ENCODE peak calls at places on chromosomes 2 and 18, in ten cellular contexts. J is NCI-H2171 treated with DMSO at 0.1 percent for 48 hours; K is fibroblast of gingiva; Z is astrocyte of the cerebellum; Y is uterus; E is GM12865; P is astrocyte; U is NB4; M is stimulated activated CD4-positive, alpha-beta T cell treated with anti-CD3 and anti-CD28 coated beads, Interleukin-1b, Interleukin-23, amount 100 ng/mL, for 24 hours; S is hypothalamus. G is an unnamed sample.

GRCh38 chr2:120771556-120772208 is 36.0 kb downstream of the GLI2 start:
- DNase-seq in J (no peak), K (peak; percentile 64), Z (peak; percentile 81), Y (peak; percentile 78), E (no peak), P (peak; percentile 94), U (peak; percentile 10), M (no peak), S (no peak), G (peak; percentile 67)

GRCh38 chr2:235506291-235506996 is 12.6 kb downstream of the AGAP1 start:
- DNase-seq in J (peak; percentile 69), K (peak; percentile 27), Z (no peak), Y (no peak), E (no peak), P (no peak), U (peak; percentile 29), M (no peak), S (no peak), G (no peak)

GRCh38 chr18:53906681-53907080 is 317.8 kb downstream of the MBD2 start:
- DNase-seq in J (no peak), K (no peak), Z (no peak), Y (no peak), E (no peak), P (peak; percentile 66), U (no peak), M (no peak), S (no peak), G (no peak)

GRCh38 chr2:113218283-113219091 is 44.7 kb downstream of the PSD4 start:
- DNase-seq in J (no peak), K (peak; percentile 84), Z (no peak), Y (no peak), E (no peak), P (peak; percentile 56), U (peak; percentile 47), M (no peak), S (peak; percentile 21), G (peak; percentile 87)

GRCh38 chr2:181444654-181445053 is 12.5 kb upstream of the ITGA4 start:
- DNase-seq in J (peak; percentile 41), K (no peak), Z (no peak), Y (no peak), E (no peak), P (no peak), U (no peak), M (no peak), S (no peak), G (no peak)

GRCh38 chr2:147553743-147554142 is 291.1 kb upstream of the ACVR2A start:
- DNase-seq in J (no peak), K (no peak), Z (no peak), Y (no peak), E (no peak), P (no peak), U (no peak), M (no peak), S (no peak), G (no peak)

GRCh38 chr2:23330214-23330613 is 54.8 kb upstream of the KLHL29 start:
- DNase-seq in J (no peak), K (no peak), Z (no peak), Y (no peak), E (peak; percentile 37), P (no peak), U (peak; percentile 56), M (no peak), S (no peak), G (no peak)

GRCh38 chr2:174340400-174341300 is 5.9 kb downstream of the SP9 start:
- DNase-seq in J (no peak), K (no peak), Z (no peak), Y (no peak), E (no peak), P (no peak), U (peak; percentile 36), M (no peak), S (no peak), G (no peak)

GRCh38 chr2:168217920-168218319 is 29.5 kb downstream of the STK39 start:
- DNase-seq in J (no peak), K (no peak), Z (no peak), Y (no peak), E (no peak), P (peak; percentile 71), U (no peak), M (no peak), S (no peak), G (no peak)

GRCh38 chr2:73925853-73926492 is 707 bp upstream of the DGUOK start:
- DNase-seq in J (peak; percentile 66), K (no peak), Z (no peak), Y (no peak), E (peak; percentile 18), P (no peak), U (peak; percentile 23), M (no peak), S (no peak), G (no peak)

GRCh38 chr2:38610851-38611801 is 8.4 kb upstream of the HNRNPLL start:
- DNase-seq in J (no peak), K (no peak), Z (no peak), Y (no peak), E (peak; percentile 85), P (peak; percentile 63), U (peak; percentile 62), M (no peak), S (no peak), G (no peak)

GRCh38 chr18:68604256-68604655 is 110.7 kb downstream of the TMX3 start:
- DNase-seq in J (no peak), K (peak; percentile 33), Z (no peak), Y (no peak), E (no peak), P (no peak), U (no peak), M (no peak), S (no peak), G (no peak)

GRCh38 chr2:237045449-237045848 is 40.2 kb upstream of the COPS8 start:
- DNase-seq in J (no peak), K (peak; percentile 84), Z (no peak), Y (no peak), E (no peak), P (peak; percentile 10), U (no peak), M (no peak), S (no peak), G (no peak)

GRCh38 chr2:239180526-239181073 is 220.2 kb downstream of the HDAC4 start:
- DNase-seq in J (no peak), K (no peak), Z (no peak), Y (peak; percentile 6), E (no peak), P (no peak), U (no peak), M (no peak), S (no peak), G (no peak)

GRCh38 chr2:45729753-45730512 is 78.5 kb downstream of the PRKCE start:
- DNase-seq in J (no peak), K (no peak), Z (no peak), Y (no peak), E (peak; percentile 80), P (no peak), U (peak; percentile 78), M (no peak), S (no peak), G (no peak)

GRCh38 chr2:42793314-42794270 is 1.2 kb upstream of the HAAO start:
- DNase-seq in J (no peak), K (no peak), Z (no peak), Y (no peak), E (no peak), P (no peak), U (no peak), M (no peak), S (no peak), G (no peak)

GRCh38 chr2:124884315-124884714 is 859.2 kb downstream of the CNTNAP5 start:
- DNase-seq in J (no peak), K (no peak), Z (no peak), Y (no peak), E (no peak), P (peak; percentile 11), U (no peak), M (no peak), S (no peak), G (no peak)

GRCh38 chr18:11902522-11903292 is 5.4 kb downstream of the MPPE1 start:
- DNase-seq in J (no peak), K (no peak), Z (no peak), Y (no peak), E (no peak), P (peak; percentile 64), U (no peak), M (no peak), S (no peak), G (no peak)

GRCh38 chr2:9782197-9782719 is 61.0 kb upstream of the TAF1B start:
- DNase-seq in J (peak; percentile 65), K (no peak), Z (no peak), Y (no peak), E (peak; percentile 72), P (no peak), U (no peak), M (peak; percentile 64), S (no peak), G (no peak)

GRCh38 chr2:128301501-128301966 is 17.1 kb downstream of the HS6ST1 start:
- DNase-seq in J (no peak), K (peak; percentile 92), Z (peak; percentile 92), Y (no peak), E (no peak), P (peak; percentile 98), U (no peak), M (no peak), S (no peak), G (peak; percentile 56)

GRCh38 chr2:195596840-195597239 is 60.2 kb upstream of the SLC39A10 start:
- DNase-seq in J (peak; percentile 3), K (no peak), Z (no peak), Y (no peak), E (no peak), P (no peak), U (no peak), M (no peak), S (no peak), G (no peak)

GRCh38 chr18:75307530-75307929 is 96.9 kb downstream of the TSHZ1 start:
- DNase-seq in J (no peak), K (no peak), Z (no peak), Y (no peak), E (no peak), P (no peak), U (no peak), M (no peak), S (no peak), G (no peak)

GRCh38 chr2:151644580-151644979 is 89.7 kb downstream of the NEB start:
- DNase-seq in J (no peak), K (no peak), Z (no peak), Y (no peak), E (no peak), P (no peak), U (no peak), M (no peak), S (no peak), G (no peak)

GRCh38 chr2:134401081-134401497 is 147.2 kb downstream of the MGAT5 start:
- DNase-seq in J (peak; percentile 17), K (peak; percentile 36), Z (no peak), Y (peak; percentile 33), E (no peak), P (no peak), U (peak; percentile 11), M (no peak), S (no peak), G (no peak)

GRCh38 chr2:44793322-44793870 is 148.1 kb upstream of the SIX3 start:
- DNase-seq in J (peak; percentile 50), K (peak; percentile 12), Z (peak; percentile 6), Y (no peak), E (peak; percentile 34), P (peak; percentile 14), U (peak; percentile 65), M (no peak), S (no peak), G (no peak)

GRCh38 chr2:96870631-96871255 is 863 bp upstream of the SEMA4C start:
- DNase-seq in J (peak; percentile 28), K (no peak), Z (no peak), Y (peak; percentile 68), E (peak; percentile 48), P (peak; percentile 33), U (no peak), M (no peak), S (peak; percentile 57), G (no peak)

GRCh38 chr18:841647-842370 is 29.8 kb upstream of the YES1 start:
- DNase-seq in J (no peak), K (no peak), Z (no peak), Y (no peak), E (no peak), P (no peak), U (no peak), M (no peak), S (no peak), G (no peak)

GRCh38 chr18:46260016-46260878 is 156.1 kb downstream of the HAUS1 start:
- DNase-seq in J (no peak), K (peak; percentile 50), Z (peak; percentile 56), Y (no peak), E (no peak), P (peak; percentile 95), U (no peak), M (no peak), S (no peak), G (peak; percentile 73)

G was measured in kidney epithelial cell.